ENCODE peak calls at places on chromosomes 4 and X, in five cellular contexts. One of them, this sample, is unnamed.

GRCh38 chr4:8199594-8200301 is 658 bp downstream of the SH3TC1 start:
- DNase-seq in choroid plexus epithelial cell: no peak
- DNase-seq in CD8-positive, alpha-beta memory T cell: no peak
- DNase-seq in epithelial cell of esophagus: peak
- DNase-seq in activated naive CD4-positive, alpha-beta T cell treated with anti-CD3 and anti-CD28 coated beads for 36 hours: peak
- DNase-seq in this sample: no peak

GRCh38 chrX:9141496-9141895 is 107.6 kb upstream of the FAM9B start:
- DNase-seq in choroid plexus epithelial cell: peak
- DNase-seq in CD8-positive, alpha-beta memory T cell: no peak
- DNase-seq in epithelial cell of esophagus: peak
- DNase-seq in activated naive CD4-positive, alpha-beta T cell treated with anti-CD3 and anti-CD28 coated beads for 36 hours: no peak
- DNase-seq in this sample: no peak

GRCh38 chr4:2994917-2995316 is 31.5 kb downstream of the GRK4 start:
- DNase-seq in choroid plexus epithelial cell: no peak
- DNase-seq in CD8-positive, alpha-beta memory T cell: no peak
- DNase-seq in epithelial cell of esophagus: no peak
- DNase-seq in activated naive CD4-positive, alpha-beta T cell treated with anti-CD3 and anti-CD28 coated beads for 36 hours: no peak
- DNase-seq in this sample: no peak

GRCh38 chrX:153727108-153727931 is 2.7 kb downstream of the ABCD1 start:
- DNase-seq in choroid plexus epithelial cell: peak
- DNase-seq in CD8-positive, alpha-beta memory T cell: no peak
- DNase-seq in epithelial cell of esophagus: no peak
- DNase-seq in activated naive CD4-positive, alpha-beta T cell treated with anti-CD3 and anti-CD28 coated beads for 36 hours: no peak
- DNase-seq in this sample: peak

GRCh38 chrX:104707042-104707441 is 141.0 kb downstream of the IL1RAPL2 start:
- DNase-seq in choroid plexus epithelial cell: no peak
- DNase-seq in CD8-positive, alpha-beta memory T cell: no peak
- DNase-seq in epithelial cell of esophagus: no peak
- DNase-seq in activated naive CD4-positive, alpha-beta T cell treated with anti-CD3 and anti-CD28 coated beads for 36 hours: no peak
- DNase-seq in this sample: no peak

GRCh38 chrX:16185725-16186136 is 18.4 kb downstream of the MAGEB17 start:
- DNase-seq in choroid plexus epithelial cell: peak
- DNase-seq in CD8-positive, alpha-beta memory T cell: no peak
- DNase-seq in epithelial cell of esophagus: peak
- DNase-seq in activated naive CD4-positive, alpha-beta T cell treated with anti-CD3 and anti-CD28 coated beads for 36 hours: no peak
- DNase-seq in this sample: peak

GRCh38 chr4:155787113-155787710 is 28.4 kb downstream of the GUCY1B1 start:
- DNase-seq in choroid plexus epithelial cell: peak
- DNase-seq in CD8-positive, alpha-beta memory T cell: no peak
- DNase-seq in epithelial cell of esophagus: peak
- DNase-seq in activated naive CD4-positive, alpha-beta T cell treated with anti-CD3 and anti-CD28 coated beads for 36 hours: no peak
- DNase-seq in this sample: peak

GRCh38 chrX:34903316-34903715 is 39.3 kb upstream of the FAM47B start:
- DNase-seq in choroid plexus epithelial cell: no peak
- DNase-seq in CD8-positive, alpha-beta memory T cell: no peak
- DNase-seq in epithelial cell of esophagus: no peak
- DNase-seq in activated naive CD4-positive, alpha-beta T cell treated with anti-CD3 and anti-CD28 coated beads for 36 hours: no peak
- DNase-seq in this sample: no peak

GRCh38 chr4:52868138-52868537 is 6.0 kb downstream of the RASL11B start:
- DNase-seq in choroid plexus epithelial cell: peak
- DNase-seq in CD8-positive, alpha-beta memory T cell: no peak
- DNase-seq in epithelial cell of esophagus: no peak
- DNase-seq in activated naive CD4-positive, alpha-beta T cell treated with anti-CD3 and anti-CD28 coated beads for 36 hours: no peak
- DNase-seq in this sample: no peak

GRCh38 chrX:40132751-40133150 is 35.0 kb upstream of the BCOR start:
- DNase-seq in choroid plexus epithelial cell: peak
- DNase-seq in CD8-positive, alpha-beta memory T cell: no peak
- DNase-seq in epithelial cell of esophagus: peak
- DNase-seq in activated naive CD4-positive, alpha-beta T cell treated with anti-CD3 and anti-CD28 coated beads for 36 hours: no peak
- DNase-seq in this sample: peak

GRCh38 chr4:85732124-85732523 is 257.2 kb downstream of the ARHGAP24 start:
- DNase-seq in choroid plexus epithelial cell: no peak
- DNase-seq in CD8-positive, alpha-beta memory T cell: no peak
- DNase-seq in epithelial cell of esophagus: no peak
- DNase-seq in activated naive CD4-positive, alpha-beta T cell treated with anti-CD3 and anti-CD28 coated beads for 36 hours: no peak
- DNase-seq in this sample: no peak

GRCh38 chr4:184588893-184589292 is 60.4 kb downstream of the CASP3 start:
- DNase-seq in choroid plexus epithelial cell: peak
- DNase-seq in CD8-positive, alpha-beta memory T cell: no peak
- DNase-seq in epithelial cell of esophagus: no peak
- DNase-seq in activated naive CD4-positive, alpha-beta T cell treated with anti-CD3 and anti-CD28 coated beads for 36 hours: no peak
- DNase-seq in this sample: no peak

GRCh38 chr4:10664408-10664807 is 20.2 kb downstream of the CLNK start:
- DNase-seq in choroid plexus epithelial cell: peak
- DNase-seq in CD8-positive, alpha-beta memory T cell: no peak
- DNase-seq in epithelial cell of esophagus: peak
- DNase-seq in activated naive CD4-positive, alpha-beta T cell treated with anti-CD3 and anti-CD28 coated beads for 36 hours: no peak
- DNase-seq in this sample: peak

GRCh38 chrX:11558972-11559371 is 106.7 kb downstream of the ARHGAP6 start:
- DNase-seq in choroid plexus epithelial cell: no peak
- DNase-seq in CD8-positive, alpha-beta memory T cell: peak
- DNase-seq in epithelial cell of esophagus: no peak
- DNase-seq in activated naive CD4-positive, alpha-beta T cell treated with anti-CD3 and anti-CD28 coated beads for 36 hours: peak
- DNase-seq in this sample: no peak

GRCh38 chr4:180539284-180539683 is 1703.9 kb upstream of the TENM3 start:
- DNase-seq in choroid plexus epithelial cell: no peak
- DNase-seq in CD8-positive, alpha-beta memory T cell: no peak
- DNase-seq in epithelial cell of esophagus: no peak
- DNase-seq in activated naive CD4-positive, alpha-beta T cell treated with anti-CD3 and anti-CD28 coated beads for 36 hours: no peak
- DNase-seq in this sample: no peak

GRCh38 chr4:122711893-122712292 is 20.6 kb upstream of the BBS12 start:
- DNase-seq in choroid plexus epithelial cell: no peak
- DNase-seq in CD8-positive, alpha-beta memory T cell: no peak
- DNase-seq in epithelial cell of esophagus: no peak
- DNase-seq in activated naive CD4-positive, alpha-beta T cell treated with anti-CD3 and anti-CD28 coated beads for 36 hours: no peak
- DNase-seq in this sample: no peak

This sample was measured in amniotic epithelial cell.